ENCODE peak calls at places on chromosomes 13 and 19, in nine cellular contexts. B, V, P, C, A, S, O, Z and R are unnamed samples.
A peak's percentile ranks its signal among the peaks of the same experiment; 100 is the strongest.

GRCh38 chr13:99221567-99222239 is 21.0 kb downstream of the UBAC2 start:
- DNase-seq in O (no peak), A (no peak), Z (no peak), B (no peak), V (no peak), S (no peak), C (no peak), P (no peak), R (no peak)

GRCh38 chr19:16978156-16978555 is 48.5 kb downstream of the CPAMD8 start:
- DNase-seq in C (no peak), P (no peak), A (no peak), B (no peak), S (no peak), Z (no peak), V (no peak), O (no peak), R (no peak)

GRCh38 chr13:49419292-49419691 is 24.6 kb downstream of the CAB39L start:
- DNase-seq in S (peak; percentile 50), B (no peak), C (no peak), Z (no peak), A (no peak), V (no peak), P (peak; percentile 6), O (no peak), R (no peak)

GRCh38 chr19:8334458-8335342 is 8.4 kb downstream of the KANK3 start:
- DNase-seq in C (no peak), A (peak; percentile 59), O (peak; percentile 87), B (no peak), S (peak; percentile 63), P (peak; percentile 68), V (peak; percentile 41), Z (peak; percentile 71), R (no peak)

GRCh38 chr13:60627071-60627686 is 230.2 kb downstream of the TDRD3 start:
- DNase-seq in Z (no peak), C (no peak), V (peak; percentile 37), O (peak; percentile 70), S (peak; percentile 53), P (peak; percentile 29), A (no peak), B (no peak), R (no peak)

GRCh38 chr13:74443623-74444022 is 309.4 kb upstream of the KLF12 start:
- DNase-seq in A (no peak), Z (no peak), S (no peak), P (peak; percentile 84), V (peak; percentile 2), C (peak; percentile 52), O (peak; percentile 33), B (no peak), R (no peak)

GRCh38 chr19:10005632-10006334 is 4.5 kb downstream of the COL5A3 start:
- DNase-seq in A (no peak), O (no peak), V (no peak), S (no peak), Z (no peak), P (no peak), B (no peak), C (no peak), R (no peak)

GRCh38 chr13:32107474-32107873 is 75.9 kb downstream of the FRY start:
- DNase-seq in P (no peak), V (no peak), C (no peak), A (no peak), S (no peak), B (no peak), O (no peak), Z (no peak), R (no peak)

GRCh38 chr13:92103673-92104296 is 705.4 kb downstream of the GPC5 start:
- DNase-seq in B (no peak), C (no peak), A (no peak), S (peak; percentile 18), O (peak; percentile 69), V (peak; percentile 89), Z (no peak), P (peak; percentile 35), R (no peak)

GRCh38 chr13:31204592-31204991 is 4.8 kb downstream of the B3GLCT start:
- DNase-seq in V (no peak), S (no peak), Z (no peak), C (no peak), A (no peak), O (peak; percentile 28), B (no peak), P (peak; percentile 50), R (no peak)

GRCh38 chr19:47531640-47532387 is 17.0 kb upstream of the NAPA start:
- DNase-seq in A (no peak), P (peak; percentile 29), Z (no peak), C (no peak), S (peak; percentile 71), B (no peak), O (no peak), V (no peak), R (no peak)

GRCh38 chr13:42272115-42272756 is at the start of gene AKAP11:
- DNase-seq in A (peak; percentile 59), C (no peak), Z (no peak), B (no peak), S (peak; percentile 57), V (peak; percentile 29), O (peak; percentile 73), P (peak; percentile 54), R (no peak)

DNA sequence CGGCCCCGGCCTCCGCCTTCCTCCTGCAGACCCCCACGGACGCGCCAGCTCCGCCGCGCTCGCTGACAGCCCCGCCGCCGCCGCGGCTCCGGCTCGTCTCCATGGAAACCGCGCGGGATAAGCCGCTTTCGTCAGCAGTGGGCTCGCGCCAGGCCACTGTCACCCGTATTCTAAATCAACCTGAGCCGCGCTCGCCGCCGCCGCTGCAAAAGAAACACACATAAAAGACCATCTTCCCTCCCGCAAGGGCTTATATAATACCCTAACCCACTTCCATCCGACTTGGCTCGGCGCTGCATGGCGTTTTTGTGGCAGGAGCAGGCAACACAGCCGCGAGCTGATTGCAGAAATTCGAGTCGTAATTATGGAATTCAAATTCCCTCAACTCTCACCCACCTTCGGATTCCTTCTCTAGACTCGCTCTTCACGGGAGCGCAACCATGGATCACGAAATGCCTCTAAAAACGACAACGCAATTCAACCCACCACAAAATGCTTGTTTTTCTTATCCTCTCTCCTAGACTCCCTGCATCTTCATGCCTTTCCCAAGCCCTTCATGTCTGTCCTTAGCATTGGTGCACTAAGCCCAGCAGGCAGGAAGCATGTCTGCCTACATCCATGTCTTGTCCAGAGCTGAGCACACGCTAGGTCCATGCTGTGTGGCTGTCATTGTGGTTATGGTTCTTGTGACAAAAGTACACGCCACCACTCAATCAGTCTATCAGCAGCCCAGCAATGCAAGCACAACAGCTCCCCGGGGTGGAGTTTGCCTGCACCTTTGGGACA is at the start of gene AMER2:
- DNase-seq in V (peak; percentile 52), Z (no peak), A (no peak), P (peak; percentile 23), S (peak; percentile 72), B (no peak), C (no peak), O (peak; percentile 36), R (no peak)
- H3K4me3 ChIP-seq in V (peak within 1 kb of the TSS; percentile 40), Z (peak within 1 kb of the TSS; percentile 18), A (peak within 1 kb of the TSS; percentile 36), P (peak within 1 kb of the TSS; percentile 10), S (peak within 1 kb of the TSS; percentile 53), B (peak within 1 kb of the TSS; percentile 50), C (no peak within 1 kb of the TSS), O (peak within 1 kb of the TSS; percentile 22), R (peak within 1 kb of the TSS; percentile 55)

DNA sequence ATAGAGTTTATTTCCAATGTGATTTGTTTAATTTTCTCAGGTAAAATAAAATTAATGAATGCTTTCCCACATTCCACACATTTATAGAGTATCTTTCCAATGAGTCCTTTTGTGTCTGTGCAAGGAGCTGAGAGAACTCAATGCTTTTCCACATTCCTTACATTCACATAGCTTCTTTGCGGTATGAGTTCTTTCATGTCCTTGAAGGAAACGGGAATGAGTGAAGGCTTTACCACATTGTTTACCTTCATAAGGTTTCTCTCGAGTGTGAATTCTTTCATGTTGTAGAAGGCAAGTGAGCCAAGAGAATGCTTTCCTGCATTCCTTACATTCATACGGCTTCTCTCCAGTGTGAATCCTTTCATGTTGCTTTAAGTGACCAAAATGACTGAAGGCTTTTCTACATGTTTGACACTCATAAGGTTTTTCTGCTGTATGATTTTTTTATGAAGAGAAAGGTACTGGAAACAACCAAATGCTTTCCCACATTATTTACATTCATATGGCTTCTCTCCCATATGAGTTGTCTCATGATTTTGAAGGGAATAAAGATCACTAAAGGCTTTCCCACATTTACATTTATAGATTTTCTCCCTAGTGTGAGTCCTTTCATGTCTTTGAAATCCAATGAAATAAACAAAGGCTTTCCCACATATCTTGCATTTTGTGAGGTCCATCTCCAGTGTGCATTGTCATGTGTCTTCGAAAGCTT is 14.4 kb upstream of the ZNF442 start:
- DNase-seq in O (peak; percentile 18), S (no peak), C (no peak), V (no peak), A (no peak), B (no peak), Z (no peak), P (no peak), R (no peak)
- H3K4me3 ChIP-seq in O (no peak overlapping the region), S (no peak overlapping the region), C (no peak overlapping the region), V (no peak overlapping the region), A (no peak overlapping the region), B (no peak overlapping the region), Z (no peak overlapping the region), P (no peak overlapping the region), R (no peak overlapping the region)

DNA sequence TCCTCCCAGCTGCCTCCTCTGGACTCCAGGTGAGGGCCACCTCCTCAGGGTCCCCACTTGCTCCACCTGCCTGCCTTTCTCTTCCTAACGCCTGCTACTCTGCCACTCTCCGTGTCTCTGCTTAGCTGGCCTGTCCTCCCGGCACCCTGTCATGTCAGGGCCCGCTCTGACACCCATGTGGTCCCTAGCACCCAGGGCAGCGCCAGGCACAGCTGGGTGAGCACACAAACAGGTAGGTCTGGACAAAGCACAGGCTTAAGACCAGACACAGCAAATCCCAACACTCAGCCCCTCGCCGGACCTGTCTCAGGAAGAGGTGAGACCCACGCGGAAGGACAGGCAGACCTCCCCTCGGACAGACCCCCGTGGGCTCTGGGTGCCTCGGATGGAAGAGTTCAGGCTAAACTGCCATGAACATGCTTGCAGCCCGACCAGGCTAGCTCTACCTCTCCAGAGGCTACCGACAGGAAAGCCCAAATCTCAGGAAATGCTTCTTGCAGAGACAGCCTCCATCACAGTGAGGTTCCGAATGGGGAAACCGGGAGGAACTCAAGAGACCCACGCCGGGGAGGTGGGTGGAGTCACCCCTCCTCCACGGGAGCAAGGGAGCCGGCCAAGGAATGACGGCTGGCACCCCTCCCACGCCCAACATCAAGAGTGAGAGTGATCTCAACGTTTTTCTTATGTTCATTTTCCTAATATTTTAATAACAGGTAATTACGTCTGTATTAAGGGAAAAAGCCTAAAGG is 12.5 kb downstream of the ZNF787 start:
- DNase-seq in C (no peak), V (no peak), P (peak; percentile 89), S (no peak), A (peak; percentile 73), Z (no peak), B (no peak), O (no peak), R (no peak)
- H3K4me3 ChIP-seq in C (no peak overlapping the region), V (no peak overlapping the region), P (no peak overlapping the region), S (no peak overlapping the region), A (peak overlapping the region; percentile 6), Z (no peak overlapping the region), B (no peak overlapping the region), O (no peak overlapping the region), R (no peak overlapping the region)

DNA sequence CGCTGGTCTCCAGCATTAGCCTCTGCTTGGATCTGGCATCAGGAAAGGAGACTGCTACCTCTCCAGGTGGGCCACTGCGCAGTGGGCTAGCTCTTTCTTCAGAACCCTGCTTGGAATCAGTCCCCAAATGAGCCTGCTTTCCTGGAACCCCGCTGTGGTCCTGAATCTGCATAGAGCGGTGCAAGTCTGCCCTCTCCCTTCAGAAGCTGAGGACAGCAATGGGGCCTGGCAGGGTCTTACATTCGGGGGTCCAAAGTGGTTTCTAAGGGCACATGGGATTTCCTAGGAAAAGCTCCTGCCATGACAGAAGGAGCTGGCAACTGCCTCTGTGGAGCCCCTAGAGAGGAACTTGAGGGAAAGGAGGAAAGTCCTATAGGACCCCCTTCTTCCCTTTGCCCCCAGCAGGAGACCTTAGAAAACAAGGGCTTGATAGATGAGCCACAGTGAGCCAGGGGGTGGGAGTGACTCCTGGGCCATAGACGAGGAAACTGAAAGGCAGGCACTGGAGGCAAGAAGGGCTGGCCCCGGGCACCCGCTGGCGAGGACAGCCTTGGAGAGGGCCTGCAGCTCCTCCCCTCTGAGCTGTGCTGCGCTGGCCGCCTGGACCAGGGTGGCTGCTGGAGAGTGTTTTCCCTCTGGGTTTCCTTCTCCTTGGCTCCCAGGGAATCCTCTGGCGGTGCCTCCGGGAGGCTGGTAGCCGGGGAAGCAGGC is 1.4 kb upstream of the VSTM2B start:
- DNase-seq in A (no peak), S (no peak), P (no peak), O (peak; percentile 60), C (no peak), Z (no peak), V (no peak), B (no peak), R (no peak)
- H3K4me3 ChIP-seq in A (no peak overlapping the region), S (no peak overlapping the region), P (no peak overlapping the region), O (no peak overlapping the region), C (no peak overlapping the region), Z (no peak overlapping the region), V (no peak overlapping the region), B (no peak overlapping the region), R (no peak overlapping the region)